ENCODE peak calls at places on chromosomes 5 and 9, in eight cellular contexts. U is heart left ventricle, T is Karpas-422, P is fibroblast of mammary gland, K is fibroblast of the aortic adventitia, Y is body of pancreas, L is fibroblast of pulmonary artery, R is lower lobe of right lung. V is an unnamed sample.

GRCh38 chr9:87898151-87898550 is 15.5 kb downstream of the SPATA31E1 start:
- DNase-seq in L (peak), R (no peak), U (no peak), K (peak), T (no peak), Y (no peak), P (peak), V (peak)

GRCh38 chr5:179418972-179419371 is 73.7 kb upstream of the ADAMTS2 start:
- DNase-seq in U (no peak), L (no peak), R (no peak), K (no peak), P (no peak), Y (no peak), T (no peak), V (no peak)

GRCh38 chr9:124812401-124813016 is 35.6 kb downstream of the OLFML2A start:
- DNase-seq in L (peak), R (no peak), K (peak), P (peak), Y (no peak), U (peak), T (no peak), V (peak)

GRCh38 chr5:131254741-131255140 is 9.1 kb upstream of the CDC42SE2 start:
- DNase-seq in P (no peak), L (no peak), K (no peak), T (no peak), Y (no peak), U (no peak), R (no peak), V (no peak)

GRCh38 chr5:27810458-27810857 is 772.1 kb upstream of the CDH9 start:
- DNase-seq in K (peak), T (no peak), U (no peak), R (no peak), L (peak), Y (no peak), P (peak), V (no peak)

GRCh38 chr5:130678637-130679036 is 486.4 kb downstream of the HINT1 start:
- DNase-seq in P (no peak), U (no peak), K (no peak), R (no peak), Y (no peak), L (no peak), T (no peak), V (no peak)

GRCh38 chr9:135887585-135888050 is 19.7 kb downstream of the CAMSAP1 start:
- DNase-seq in T (peak), U (no peak), L (no peak), P (no peak), R (peak), Y (no peak), K (no peak), V (no peak)

GRCh38 chr5:19902316-19902934 is 85.6 kb downstream of the CDH18 start:
- DNase-seq in Y (peak), T (no peak), P (no peak), U (no peak), R (no peak), L (peak), K (peak), V (no peak)

GRCh38 chr9:130128782-130129424 is 43.3 kb upstream of the NCS1 start:
- DNase-seq in Y (peak), T (no peak), P (peak), U (peak), R (peak), K (peak), L (peak), V (peak)

GRCh38 chr9:116187570-116188170 is 34.1 kb downstream of the PAPPA start:
- DNase-seq in K (no peak), T (no peak), P (no peak), Y (no peak), R (no peak), U (no peak), L (no peak), V (no peak)

GRCh38 chr5:131998431-131999040 is 12.9 kb downstream of the ACSL6 start:
- DNase-seq in P (no peak), R (peak), U (no peak), K (no peak), T (no peak), Y (no peak), L (no peak), V (no peak)

GRCh38 chr5:74240783-74241750 is 399.5 kb downstream of the ENC1 start:
- DNase-seq in U (no peak), Y (peak), L (no peak), R (no peak), P (no peak), T (no peak), K (peak), V (no peak)

GRCh38 chr5:10564838-10565784 is 1.2 kb downstream of the ANKRD33B start:
- DNase-seq in T (no peak), R (peak), P (no peak), L (no peak), Y (peak), K (no peak), U (peak), V (peak)

GRCh38 chr9:36625006-36625600 is 52.4 kb downstream of the MELK start:
- DNase-seq in R (no peak), U (peak), L (peak), Y (peak), K (peak), T (no peak), P (peak), V (peak)

GRCh38 chr9:100196215-100196614 is 97.2 kb downstream of the INVS start:
- DNase-seq in U (no peak), L (no peak), Y (no peak), P (no peak), K (no peak), T (no peak), R (no peak), V (no peak)

GRCh38 chr5:72463499-72464052 is 43.6 kb downstream of the ZNF366 start:
- DNase-seq in T (no peak), P (no peak), L (no peak), K (no peak), U (no peak), Y (no peak), R (no peak), V (no peak)

GRCh38 chr5:56025303-56025885 is 30.6 kb upstream of the IL6ST start:
- DNase-seq in Y (peak), P (peak), T (no peak), K (peak), L (no peak), R (no peak), U (no peak), V (no peak)

GRCh38 chr9:128317629-128318028 is 4.6 kb downstream of the TRUB2 start:
- DNase-seq in U (no peak), R (no peak), P (no peak), L (no peak), T (no peak), K (no peak), Y (no peak), V (no peak)

GRCh38 chr5:153147891-153148623 is 342.4 kb upstream of the GRIA1 start:
- DNase-seq in K (peak), P (peak), L (peak), Y (peak), U (no peak), R (no peak), T (peak), V (peak)

GRCh38 chr5:93805616-93806393 is 64.4 kb upstream of the POU5F2 start:
- DNase-seq in K (no peak), R (no peak), U (no peak), P (no peak), Y (no peak), T (no peak), L (no peak), V (no peak)

GRCh38 chr5:30040483-30041116 is 1152.9 kb upstream of the CDH6 start:
- DNase-seq in P (peak), T (peak), U (no peak), Y (peak), K (peak), R (no peak), L (peak), V (no peak)

GRCh38 chr9:110050925-110051355 is 157.0 kb downstream of the C9orf152 start:
- DNase-seq in Y (no peak), R (no peak), U (no peak), K (peak), T (no peak), L (peak), P (peak), V (peak)

GRCh38 chr5:107135391-107135790 is 535.3 kb downstream of the EFNA5 start:
- DNase-seq in K (peak), Y (no peak), L (peak), U (no peak), R (no peak), P (peak), T (no peak), V (peak)

GRCh38 chr9:96884443-96884842 is 30.1 kb upstream of the ZNF782 start:
- DNase-seq in T (no peak), L (peak), K (peak), Y (no peak), U (no peak), R (no peak), P (peak), V (peak)

GRCh38 chr5:154487541-154487940 is 9.5 kb upstream of the HAND1 start:
- DNase-seq in R (no peak), P (no peak), U (no peak), T (no peak), Y (no peak), K (no peak), L (no peak), V (no peak)

GRCh38 chr5:146340260-146341081 is 1.8 kb downstream of the POU4F3 start:
- DNase-seq in U (peak), K (peak), Y (peak), R (no peak), L (peak), T (peak), P (peak), V (peak)

GRCh38 chr5:1111727-1112289 is at the start of gene SLC12A7:
- DNase-seq in R (peak), T (no peak), Y (peak), U (peak), K (no peak), P (no peak), L (no peak), V (peak)

GRCh38 chr5:34543687-34544086 is 112.4 kb upstream of the RAI14 start:
- DNase-seq in L (no peak), Y (no peak), T (no peak), R (no peak), U (no peak), P (no peak), K (no peak), V (no peak)

GRCh38 chr5:34547300-34548085 is 108.6 kb upstream of the RAI14 start:
- DNase-seq in L (no peak), R (no peak), Y (no peak), T (peak), U (no peak), K (no peak), P (no peak), V (no peak)

GRCh38 chr5:34542818-34543217 is 113.3 kb upstream of the RAI14 start:
- DNase-seq in K (no peak), P (no peak), T (no peak), Y (no peak), L (no peak), U (no peak), R (no peak), V (no peak)

GRCh38 chr5:34544403-34544802 is 111.7 kb upstream of the RAI14 start:
- DNase-seq in L (no peak), Y (no peak), P (no peak), T (no peak), K (no peak), U (no peak), R (no peak), V (no peak)

DNA sequence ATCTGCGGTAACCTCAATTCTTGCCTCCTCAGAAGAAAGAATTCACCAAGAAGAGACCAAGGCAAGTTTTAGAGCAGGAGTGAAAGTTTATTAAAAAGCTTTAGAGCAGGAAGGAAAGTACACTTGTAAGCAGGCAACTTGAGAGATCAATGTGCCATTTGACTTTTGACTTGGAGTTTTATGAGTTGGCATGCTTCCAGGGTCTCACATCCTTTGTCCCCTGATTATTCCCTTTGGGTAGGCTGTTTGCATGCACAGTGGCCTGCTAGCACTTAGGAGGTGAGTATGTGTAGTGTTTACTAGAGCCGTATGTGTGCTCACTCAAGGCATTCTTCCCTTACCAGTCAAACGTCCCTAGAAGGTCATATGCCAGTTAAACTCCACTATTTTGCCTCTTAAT is 111.0 kb upstream of the RAI14 start:
- DNase-seq in L (no peak), T (peak), U (no peak), K (no peak), R (no peak), Y (no peak), P (no peak), V (no peak)
- H3K4me3 ChIP-seq in L (no peak), T (no peak), U (no peak), K (no peak), R (no peak), Y (no peak), P (no peak), V (no peak)

DNA sequence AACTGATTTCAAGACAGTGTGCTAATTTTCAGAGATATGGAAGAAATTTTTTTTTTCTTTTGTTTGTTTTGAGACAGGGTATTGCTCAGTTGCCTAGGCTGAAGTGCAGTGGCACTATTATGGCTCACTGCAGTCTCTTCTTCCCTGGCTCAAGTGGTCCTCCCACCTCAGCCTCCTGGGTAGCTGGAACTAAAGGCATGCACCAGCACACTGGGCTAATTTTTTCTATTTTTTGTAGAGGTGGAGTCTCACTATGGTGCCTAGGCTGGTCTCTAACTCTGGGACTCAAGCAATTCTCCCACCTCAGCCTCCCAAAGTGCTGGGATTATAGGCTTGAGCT is 9.9 kb upstream of the TEX48 start:
- DNase-seq in K (no peak), R (no peak), U (no peak), T (no peak), L (no peak), Y (no peak), P (no peak), V (no peak)
- H3K4me3 ChIP-seq in K (no peak), R (no peak), U (no peak), T (no peak), L (no peak), Y (no peak), P (no peak), V (no peak)

DNA sequence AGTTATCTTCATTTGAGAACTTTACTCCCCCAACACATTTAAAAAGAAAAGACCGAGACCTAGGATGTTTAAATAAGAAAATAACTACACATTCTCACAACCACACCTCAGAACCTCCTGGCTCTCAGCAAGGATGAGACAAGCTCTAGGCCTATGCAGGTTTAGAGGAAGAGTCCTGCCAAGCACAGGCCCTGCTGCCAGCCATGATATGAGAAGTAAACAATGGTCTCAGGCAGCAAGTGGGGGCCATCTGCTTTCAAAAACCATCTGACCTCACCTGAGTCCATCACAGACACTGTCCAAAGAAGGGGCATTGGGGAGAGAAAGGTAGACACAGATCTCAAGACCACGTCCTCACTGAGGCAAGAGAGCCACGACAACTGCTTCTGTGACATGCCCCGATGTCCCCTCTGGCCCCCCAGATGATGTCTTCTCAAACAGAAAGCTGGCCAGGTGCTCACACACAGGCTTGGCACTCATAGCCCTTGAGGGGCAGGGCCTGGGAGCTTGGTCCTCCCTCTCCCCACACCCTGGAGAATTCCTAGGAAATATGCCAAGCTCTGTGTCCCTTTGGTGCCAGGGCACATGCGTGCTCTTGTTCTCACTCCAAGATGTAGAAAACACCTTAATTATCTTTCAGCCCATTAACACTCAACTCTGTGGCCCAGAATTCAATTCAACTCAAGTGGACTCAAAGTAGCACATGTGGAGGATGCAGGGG is 150.4 kb downstream of the FSTL4 start:
- DNase-seq in K (no peak), Y (peak), U (no peak), P (no peak), R (no peak), T (no peak), L (no peak), V (no peak)
- H3K4me3 ChIP-seq in K (no peak), Y (no peak), U (no peak), P (no peak), R (no peak), T (no peak), L (no peak), V (no peak)

GRCh38 chr5:108295588-108296368 is 86.1 kb downstream of the FBXL17 start:
- DNase-seq in U (no peak), L (peak), K (peak), Y (no peak), R (no peak), P (peak), T (no peak), V (peak)
- H3K4me3 ChIP-seq in U (no peak), L (peak), K (no peak), Y (no peak), R (no peak), P (no peak), T (no peak), V (no peak)

GRCh38 chr5:32551194-32551593 is 34.2 kb upstream of the SUB1 start:
- DNase-seq in Y (no peak), R (no peak), P (no peak), T (no peak), U (no peak), L (peak), K (no peak), V (no peak)

GRCh38 chr5:32551865-32552264 is 33.5 kb upstream of the SUB1 start:
- DNase-seq in T (peak), L (no peak), Y (no peak), K (no peak), R (no peak), U (no peak), P (no peak), V (no peak)

DNA sequence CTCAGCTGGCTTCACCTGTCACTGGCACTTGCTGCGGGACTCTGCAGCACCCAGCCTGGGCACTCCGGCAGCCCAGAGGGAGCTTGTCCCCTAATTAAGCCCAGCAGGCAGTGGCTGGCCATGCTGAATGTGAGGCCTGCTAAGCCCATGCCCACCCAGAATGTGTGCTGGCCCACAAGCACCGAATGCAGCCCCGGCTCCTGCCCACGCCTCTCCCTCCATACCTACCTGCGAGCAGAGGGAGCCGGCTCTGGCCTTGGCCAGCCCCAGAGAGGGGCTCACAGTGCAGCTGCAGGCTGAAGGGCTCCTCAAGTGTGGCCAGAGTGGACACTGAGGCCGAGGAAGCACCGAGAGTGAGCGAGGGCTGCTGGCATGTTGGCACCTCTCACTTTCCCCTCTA is 32.4 kb upstream of the SUB1 start:
- DNase-seq in K (no peak), T (no peak), U (no peak), P (no peak), L (no peak), R (no peak), Y (no peak), V (no peak)
- H3K4me3 ChIP-seq in K (no peak), T (no peak), U (no peak), P (no peak), L (no peak), R (no peak), Y (no peak), V (no peak)

DNA sequence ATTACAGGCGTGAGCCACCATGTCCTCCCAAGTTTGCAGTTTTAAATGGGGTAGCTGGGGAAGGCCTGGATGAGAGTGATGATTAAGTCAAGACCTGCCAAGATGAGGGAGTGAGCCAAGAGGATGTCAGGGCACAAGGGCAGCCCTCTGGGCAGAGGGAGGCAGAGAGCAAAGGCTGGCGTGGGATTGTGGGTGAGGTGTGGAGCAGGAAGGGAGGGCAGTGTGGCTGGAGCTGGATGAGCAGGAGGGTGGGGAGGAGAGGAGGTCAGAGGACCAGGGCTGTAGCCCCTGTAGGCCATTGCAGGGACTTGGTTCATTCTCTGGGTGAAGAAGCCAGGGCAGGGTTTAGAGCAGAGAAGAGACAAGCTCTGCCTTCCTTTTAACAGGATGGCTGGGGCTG is 53.7 kb upstream of the CTNNA1 start:
- DNase-seq in K (no peak), Y (no peak), P (no peak), U (no peak), T (no peak), R (no peak), L (no peak), V (no peak)
- H3K4me3 ChIP-seq in K (no peak), Y (no peak), P (no peak), U (no peak), T (no peak), R (no peak), L (no peak), V (no peak)